ENCODE peak calls at places on chromosomes 13 and 19, in five cellular contexts. L is ascending aorta, H is psoas muscle, K is IMR-90, E is breast epithelium. Y is an unnamed sample.

GRCh38 chr19:28737021-28737525 is 475.9 kb downstream of the UQCRFS1 start:
- DNase-seq in H (no peak), L (no peak), K (peak; percentile 44), E (no peak), Y (peak; percentile 24)

GRCh38 chr19:51020988-51021651 is 1.6 kb upstream of the KLK10 start:
- DNase-seq in H (no peak), K (peak; percentile 51), E (no peak), L (no peak), Y (peak; percentile 49)

GRCh38 chr19:41261474-41262190 is 2.5 kb upstream of the HNRNPUL1 start:
- DNase-seq in L (no peak), E (no peak), H (no peak), K (no peak), Y (no peak)

GRCh38 chr13:47256618-47257017 is 359.8 kb upstream of the HTR2A start:
- DNase-seq in L (no peak), H (no peak), K (peak; percentile 93), E (no peak), Y (peak; percentile 63)

GRCh38 chr13:33487575-33488243 is 202.2 kb upstream of the STARD13 start:
- DNase-seq in E (no peak), H (no peak), L (peak; percentile 65), K (peak; percentile 65), Y (no peak)

GRCh38 chr13:41905600-41906254 is 55.2 kb downstream of the VWA8 start:
- DNase-seq in E (no peak), L (no peak), H (no peak), K (peak; percentile 48), Y (no peak)

GRCh38 chr13:38979891-38980627 is 10.6 kb downstream of the STOML3 start:
- DNase-seq in E (no peak), K (no peak), H (peak; percentile 23), L (no peak), Y (no peak)

GRCh38 chr19:5293607-5294089 is 47.0 kb downstream of the PTPRS start:
- DNase-seq in E (no peak), K (peak; percentile 40), L (no peak), H (peak; percentile 48), Y (no peak)

GRCh38 chr13:75715598-75716523 is 79.7 kb downstream of the LMO7 start:
- DNase-seq in L (no peak), E (no peak), H (no peak), K (no peak), Y (no peak)

GRCh38 chr19:33064117-33064777 is 441 bp downstream of the RHPN2 start:
- DNase-seq in H (peak; percentile 19), E (peak; percentile 72), L (no peak), K (no peak), Y (no peak)

GRCh38 chr13:27792393-27793218 is at the start of gene GSX1:
- DNase-seq in L (peak; percentile 69), H (peak; percentile 51), K (peak; percentile 63), E (no peak), Y (peak; percentile 51)

GRCh38 chr13:33367931-33368330 is 82.4 kb upstream of the STARD13 start:
- DNase-seq in H (no peak), K (no peak), L (no peak), E (no peak), Y (no peak)

GRCh38 chr19:38375748-38376147 is 1.4 kb downstream of the PSMD8 start:
- DNase-seq in L (no peak), E (no peak), H (peak; percentile 63), K (peak; percentile 20), Y (no peak)

GRCh38 chr19:37928527-37929286 is 21.7 kb downstream of the SIPA1L3 start:
- DNase-seq in E (no peak), K (no peak), L (no peak), H (no peak), Y (no peak)

GRCh38 chr19:33329727-33330126 is 27.4 kb upstream of the CEBPA start:
- DNase-seq in L (no peak), H (no peak), K (no peak), E (no peak), Y (no peak)

GRCh38 chr13:26752671-26753070 is 7.9 kb downstream of the GPR12 start:
- DNase-seq in K (no peak), E (no peak), L (no peak), H (no peak), Y (no peak)

GRCh38 chr13:77898097-77898496 is 20.5 kb downstream of the EDNRB start:
- DNase-seq in E (no peak), H (no peak), L (no peak), K (peak; percentile 16), Y (no peak)

GRCh38 chr13:110841406-110841805 is 73.5 kb downstream of the ANKRD10 start:
- DNase-seq in K (no peak), H (no peak), E (no peak), L (no peak), Y (no peak)

GRCh38 chr13:98581971-98582702 is 5.2 kb upstream of the STK24 start:
- DNase-seq in E (no peak), H (no peak), L (no peak), K (peak; percentile 85), Y (peak; percentile 69)

GRCh38 chr13:25881136-25881926 is 170.5 kb downstream of the SHISA2 start:
- DNase-seq in L (no peak), H (no peak), E (no peak), K (no peak), Y (no peak)

GRCh38 chr19:19532806-19533701 is 4.3 kb downstream of the YJEFN3 start:
- DNase-seq in H (no peak), L (no peak), E (no peak), K (no peak), Y (no peak)

GRCh38 chr19:35718345-35719041 is 690 bp downstream of the KMT2B start:
- DNase-seq in H (peak; percentile 40), L (peak; percentile 77), K (no peak), E (no peak), Y (no peak)

GRCh38 chr13:92136449-92137180 is 738.2 kb downstream of the GPC5 start:
- DNase-seq in L (no peak), E (no peak), K (no peak), H (no peak), Y (peak; percentile 3)

GRCh38 chr19:56538761-56539263 is at the start of gene ZFP28:
- DNase-seq in K (no peak), L (peak; percentile 84), E (no peak), H (peak; percentile 85), Y (no peak)
- H3K4me3 ChIP-seq in K (peak within 1 kb of the TSS; percentile 94), L (peak within 1 kb of the TSS; percentile 85), E (peak within 1 kb of the TSS; percentile 65), H (peak within 1 kb of the TSS; percentile 97), Y (peak within 1 kb of the TSS; percentile 79)

GRCh38 chr19:30256510-30256850 is 115.7 kb upstream of the ZNF536 start:
- DNase-seq in H (no peak), L (no peak), E (no peak), K (no peak), Y (no peak)

GRCh38 chr19:30254214-30254613 is 118.0 kb upstream of the ZNF536 start:
- DNase-seq in L (no peak), E (no peak), H (no peak), K (no peak), Y (no peak)

GRCh38 chr19:30255783-30256509 is 116.2 kb upstream of the ZNF536 start:
- DNase-seq in E (no peak), H (no peak), K (no peak), L (no peak), Y (no peak)

GRCh38 chr19:30253581-30253996 is 118.6 kb upstream of the ZNF536 start:
- DNase-seq in H (no peak), L (no peak), K (no peak), E (no peak), Y (no peak)

GRCh38 chr19:30254789-30255188 is 117.4 kb upstream of the ZNF536 start:
- DNase-seq in L (no peak), H (no peak), K (no peak), E (no peak), Y (no peak)
- H3K27me3 ChIP-seq in L (no peaks in the 10 kb centered on the region), H (no peaks in the 10 kb centered on the region), K (no peaks in the 10 kb centered on the region), E (peaks cover 54% of the 10 kb centered on the region), Y (no peaks in the 10 kb centered on the region)

GRCh38 chr19:18322759-18323460 is at the start of gene LSM4:
- DNase-seq in L (peak; percentile 99), H (peak; percentile 99), K (peak; percentile 95), E (peak; percentile 99), Y (peak; percentile 96)
- TF ChIP-seq CTCF in L (peak; percentile 31), H (peak; percentile 25), K (peak; percentile 44), E (no peak), Y (peak; percentile 56)

DNA sequence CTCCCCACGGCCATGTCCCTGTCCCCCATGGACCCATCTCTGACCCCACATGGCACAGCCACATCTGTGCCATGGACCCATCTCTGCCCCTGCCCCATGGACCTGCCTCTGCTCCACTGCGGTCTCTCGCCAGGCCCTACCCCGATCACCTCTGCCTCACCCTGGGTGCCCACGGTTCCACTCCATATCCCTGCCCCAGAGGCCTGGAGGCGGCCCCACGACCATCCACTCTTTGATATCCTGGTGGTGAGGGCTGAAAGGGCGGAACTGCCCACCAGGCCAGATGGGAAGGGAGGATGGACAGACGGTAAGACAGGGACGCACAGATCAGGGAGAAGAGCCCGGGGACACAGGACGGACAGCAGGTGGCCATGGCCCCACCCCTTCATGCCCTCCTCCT is 327 bp downstream of the PTGER1 start:
- DNase-seq in E (no peak), H (no peak), L (no peak), K (no peak), Y (no peak)
- H3K4me3 ChIP-seq in E (no peak overlapping the region), H (no peak overlapping the region), L (peak overlapping the region; percentile 14), K (peak overlapping the region; percentile 7), Y (no peak overlapping the region)

DNA sequence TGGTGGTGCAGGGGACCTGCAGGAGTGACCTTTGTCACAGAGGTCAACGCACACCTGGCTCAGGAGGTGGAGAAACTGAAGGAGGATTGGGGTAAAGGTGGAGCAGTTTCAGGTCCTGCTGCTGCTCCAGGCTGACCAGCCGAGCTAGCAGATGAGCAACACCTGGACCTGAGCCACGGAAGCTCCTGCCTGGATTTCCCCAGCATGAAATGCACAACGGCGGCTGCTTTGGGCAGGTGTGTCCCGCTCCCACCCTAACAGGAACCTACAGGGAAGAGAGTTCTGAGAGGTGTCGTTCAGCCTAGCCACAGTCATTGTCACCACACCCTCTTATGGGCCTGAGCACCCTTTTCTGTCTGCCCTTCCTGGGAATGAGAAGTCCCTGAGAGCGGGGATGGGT is 15.7 kb upstream of the CD177 start:
- DNase-seq in K (no peak), L (no peak), H (no peak), E (no peak), Y (no peak)
- H3K27me3 ChIP-seq in K (peaks cover 25% of the 10 kb centered on the region), L (no peaks in the 10 kb centered on the region), H (no peaks in the 10 kb centered on the region), E (peaks cover 7% of the 10 kb centered on the region), Y (no peaks in the 10 kb centered on the region)